ENCODE peak calls at places on chromosome 2, in four cellular contexts. J is CD4-positive, CD25-positive, alpha-beta regulatory T cell; F is NCI-H524 treated with DMSO at 0.1 percent for 48 hours; L is EL. C is an unnamed sample.

GRCh38 chr2:229780856-229781773 is 66.8 kb upstream of the DNER start:
- DNase-seq in J (peak), F (no peak), L (peak), C (no peak)

GRCh38 chr2:110718382-110718781 is 14.0 kb upstream of the ACOXL start:
- DNase-seq in J (no peak), F (no peak), L (no peak), C (no peak)

GRCh38 chr2:154570501-154570900 is 128.0 kb upstream of the KCNJ3 start:
- DNase-seq in J (no peak), F (no peak), L (no peak), C (no peak)

GRCh38 chr2:144515694-144516416 is 4.1 kb downstream of the ZEB2 start:
- DNase-seq in J (peak), F (no peak), L (peak), C (no peak)

GRCh38 chr2:100262043-100262442 is 60.3 kb downstream of the LONRF2 start:
- DNase-seq in J (no peak), F (no peak), L (no peak), C (no peak)

GRCh38 chr2:75577280-75577679 is 16.5 kb upstream of the EVA1A start:
- DNase-seq in J (no peak), F (no peak), L (no peak), C (no peak)

GRCh38 chr2:237885171-237885930 is 25.9 kb downstream of the RAMP1 start:
- DNase-seq in J (no peak), F (no peak), L (no peak), C (no peak)

GRCh38 chr2:71944183-71944550 is 203.5 kb downstream of the CYP26B1 start:
- DNase-seq in J (no peak), F (no peak), L (no peak), C (peak)

GRCh38 chr2:149310349-149310748 is 20.0 kb upstream of the LYPD6 start:
- DNase-seq in J (no peak), F (no peak), L (no peak), C (no peak)

C was measured in type B pancreatic cell.